ENCODE peak calls at places on chromosome 11, in five cellular contexts. A is IMR-90, S is astrocyte, E is heart left ventricle, H is cardiac fibroblast. U is an unnamed sample.
A peak's percentile ranks its signal among the peaks of the same experiment; 100 is the strongest.

GRCh38 chr11:15819679-15820286 is 536.6 kb downstream of the SOX6 start:
- DNase-seq in H (peak; percentile 63), A (peak; percentile 19), E (peak; percentile 76), S (no peak), U (peak; percentile 73)

GRCh38 chr11:17161515-17161914 is 46.3 kb downstream of the PIK3C2A start:
- DNase-seq in S (no peak), H (no peak), E (no peak), A (no peak), U (no peak)

GRCh38 chr11:130904380-130904779 is 11.9 kb downstream of the SNX19 start:
- DNase-seq in H (peak; percentile 40), E (no peak), S (no peak), A (no peak), U (no peak)

GRCh38 chr11:75073459-75074190 is 23.1 kb downstream of the OR2AT4 start:
- DNase-seq in S (no peak), E (no peak), H (no peak), A (no peak), U (no peak)

GRCh38 chr11:1668911-1669473 is 28.0 kb upstream of the KRTAP5-6 start:
- DNase-seq in H (no peak), E (no peak), A (no peak), S (no peak), U (no peak)

GRCh38 chr11:46389450-46390330 is 1.9 kb downstream of the CHRM4 start:
- DNase-seq in E (peak; percentile 58), H (peak; percentile 69), A (peak; percentile 46), S (no peak), U (no peak)

GRCh38 chr11:28963189-28963588 is 855.0 kb downstream of the METTL15 start:
- DNase-seq in H (peak; percentile 89), E (no peak), A (peak; percentile 83), S (peak; percentile 37), U (no peak)

GRCh38 chr11:36339899-36340298 is 43.8 kb downstream of the PRR5L start:
- DNase-seq in H (no peak), S (no peak), E (no peak), A (no peak), U (no peak)

GRCh38 chr11:60905551-60906113 is 753 bp downstream of the PRPF19 start:
- DNase-seq in S (peak; percentile 69), H (peak; percentile 45), A (peak; percentile 78), E (no peak), U (no peak)

GRCh38 chr11:130918081-130918480 is 1.8 kb upstream of the SNX19 start:
- DNase-seq in E (no peak), S (no peak), H (no peak), A (no peak), U (no peak)

GRCh38 chr11:104898685-104899013 is 389 bp upstream of the CASP12 start:
- DNase-seq in H (peak; percentile 22), S (no peak), A (no peak), E (no peak), U (no peak)

GRCh38 chr11:100297516-100297915 is 389.6 kb upstream of the ARHGAP42 start:
- DNase-seq in S (peak; percentile 3), E (no peak), H (no peak), A (no peak), U (no peak)

GRCh38 chr11:68659158-68659921 is 25.0 kb upstream of the GAL start:
- DNase-seq in A (peak; percentile 97), E (peak; percentile 67), H (peak; percentile 98), S (peak; percentile 94), U (peak; percentile 76)

GRCh38 chr11:61769169-61769920 is 16.9 kb downstream of the MYRF start:
- DNase-seq in H (no peak), S (peak; percentile 35), E (no peak), A (peak; percentile 48), U (no peak)

GRCh38 chr11:102614485-102614884 is 10.6 kb downstream of the MMP20 start:
- DNase-seq in S (no peak), H (no peak), E (no peak), A (no peak), U (no peak)

GRCh38 chr11:8913961-8914660 is 3.1 kb downstream of the AKIP1 start:
- DNase-seq in E (peak; percentile 22), S (peak; percentile 47), H (peak; percentile 53), A (peak; percentile 39), U (no peak)

GRCh38 chr11:15748673-15749190 is 607.6 kb downstream of the SOX6 start:
- DNase-seq in E (no peak), H (no peak), S (no peak), A (no peak), U (no peak)

GRCh38 chr11:70473873-70474690 is 75.8 kb downstream of the CTTN start:
- DNase-seq in S (no peak), H (no peak), E (no peak), A (no peak), U (no peak)

GRCh38 chr11:87722756-87723599 is 452.3 kb downstream of the RAB38 start:
- DNase-seq in H (peak; percentile 36), S (no peak), A (peak; percentile 2), E (no peak), U (no peak)

GRCh38 chr11:25298450-25298849 is 801.6 kb downstream of the LUZP2 start:
- DNase-seq in E (no peak), H (no peak), S (no peak), A (no peak), U (no peak)

GRCh38 chr11:32931605-32932004 is 39.0 kb downstream of the QSER1 start:
- DNase-seq in S (peak; percentile 1), E (no peak), H (no peak), A (peak; percentile 3), U (no peak)

GRCh38 chr11:32366671-32367070 is 68.7 kb downstream of the WT1 start:
- DNase-seq in A (no peak), H (peak; percentile 62), S (peak; percentile 69), E (no peak), U (no peak)

GRCh38 chr11:121004196-121004840 is 19.6 kb upstream of the TBCEL start:
- DNase-seq in S (no peak), E (no peak), A (no peak), H (no peak), U (no peak)

GRCh38 chr11:112666253-112666652 is 295.0 kb upstream of the NCAM1 start:
- DNase-seq in A (no peak), S (no peak), H (no peak), E (no peak), U (no peak)

GRCh38 chr11:98365185-98365584 is 655.6 kb upstream of the CNTN5 start:
- DNase-seq in E (no peak), H (peak; percentile 8), A (no peak), S (no peak), U (no peak)

GRCh38 chr11:57901278-57901677 is 122.4 kb upstream of the OR9Q1 start:
- DNase-seq in E (no peak), H (no peak), S (no peak), A (no peak), U (no peak)

DNA sequence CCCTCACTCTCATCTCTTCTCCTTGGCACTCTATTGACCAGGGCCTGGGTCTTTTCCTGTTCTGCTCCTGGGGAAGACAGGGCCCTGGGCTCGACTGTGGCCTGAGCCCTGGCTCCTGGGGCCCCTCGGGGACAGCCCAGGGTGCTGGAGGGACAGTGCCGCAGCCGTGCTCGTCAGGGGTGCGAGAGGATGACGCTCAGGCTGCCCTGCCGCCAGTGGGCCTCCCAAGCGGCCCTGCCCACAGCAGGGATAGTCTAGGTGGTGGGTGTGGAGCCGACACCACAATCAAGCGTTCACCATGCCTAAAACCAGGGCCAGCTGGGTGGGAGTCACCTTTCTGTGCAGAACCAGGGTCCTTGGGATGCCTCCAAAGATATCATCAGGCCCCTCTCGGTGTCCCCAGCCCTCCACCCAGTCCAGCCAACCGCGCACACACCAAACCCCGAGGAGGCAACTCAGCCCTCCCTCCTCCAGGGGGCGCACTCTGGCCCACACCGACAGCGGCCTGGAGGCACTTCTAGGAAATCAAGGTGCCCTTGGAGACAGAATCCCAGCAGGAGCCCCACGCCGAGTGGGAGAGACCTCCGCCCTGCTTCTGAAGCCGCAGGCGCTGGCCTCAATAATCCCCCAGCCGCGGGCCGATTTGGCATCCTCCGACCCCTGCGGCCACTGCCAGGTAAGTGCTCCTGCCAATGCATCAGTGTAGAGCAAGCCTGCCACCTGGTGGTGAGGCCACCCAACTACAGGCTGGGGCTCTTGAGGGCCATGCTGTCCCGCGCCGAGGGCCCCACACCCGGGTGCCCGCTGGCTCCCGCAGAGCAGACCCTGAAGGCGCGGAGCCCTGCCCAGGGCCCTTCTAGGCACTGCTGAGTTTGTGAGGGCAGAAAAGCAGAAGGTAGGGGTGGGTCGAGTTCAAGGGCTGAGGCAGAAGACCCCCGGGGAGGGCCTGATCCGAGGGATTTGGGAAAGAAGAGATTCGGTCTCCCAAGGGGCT is 496.4 kb downstream of the BUD13 start:
- DNase-seq in A (peak; percentile 30), S (peak; percentile 25), H (peak; percentile 35), E (peak; percentile 66), U (peak; percentile 75)
- H3K4me3 ChIP-seq in A (no peak overlapping the region), S (peak overlapping the region; percentile 28), H (no peak overlapping the region), E (peak overlapping the region; percentile 35), U (no peak overlapping the region)

DNA sequence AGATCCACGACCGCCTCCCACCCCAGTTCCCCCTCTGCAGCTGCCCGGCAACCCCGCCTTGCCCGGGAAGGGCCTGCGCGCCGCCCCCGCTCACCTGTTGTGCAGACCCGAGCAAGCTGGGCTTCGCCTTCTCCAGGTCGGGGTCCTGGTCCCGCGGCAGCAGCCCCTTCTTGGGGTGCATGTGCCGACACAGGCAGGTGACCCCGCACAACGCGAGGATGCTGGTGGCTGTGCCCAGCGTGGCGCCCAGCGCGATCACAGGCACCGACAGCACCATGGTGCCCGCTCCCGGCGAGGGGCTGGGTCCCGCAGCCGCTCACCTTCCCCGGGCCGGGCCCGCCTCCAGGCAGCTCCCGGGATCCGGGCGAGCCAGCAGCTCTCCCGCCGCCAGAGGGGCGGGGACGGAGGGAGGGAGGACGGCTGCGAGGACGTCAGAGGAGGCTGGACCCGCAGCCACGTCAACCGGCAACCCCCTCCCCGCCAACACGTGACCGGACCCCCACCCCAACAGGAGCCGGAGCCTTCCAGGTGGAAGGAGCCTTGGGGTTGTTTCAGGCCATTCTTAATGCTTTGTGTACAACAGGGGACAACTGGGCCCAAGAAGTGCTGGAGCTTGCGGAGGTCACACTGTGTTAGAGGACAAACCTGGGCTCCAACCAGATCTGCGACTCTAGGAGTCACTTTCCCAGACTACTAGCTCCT is at the start of gene SYT13:
- DNase-seq in A (no peak), S (no peak), E (no peak), H (no peak), U (peak; percentile 23)
- H3K4me3 ChIP-seq in A (no peak within 1 kb of the TSS), S (no peak within 1 kb of the TSS), E (peak within 1 kb of the TSS; percentile 25), H (peak within 1 kb of the TSS; percentile 48), U (peak within 1 kb of the TSS; percentile 41)

GRCh38 chr11:50078001-50078400 is 45.3 kb downstream of the OR4C45 start:
- DNase-seq in E (no peak), H (no peak), S (no peak), A (no peak), U (no peak)

GRCh38 chr11:50077526-50077925 is 44.9 kb downstream of the OR4C45 start:
- DNase-seq in A (no peak), H (no peak), E (no peak), S (no peak), U (no peak)

GRCh38 chr11:50075856-50076255 is 43.2 kb downstream of the OR4C45 start:
- DNase-seq in E (no peak), A (no peak), H (no peak), S (no peak), U (no peak)

GRCh38 chr11:50080256-50080655 is 47.6 kb downstream of the OR4C45 start:
- DNase-seq in A (no peak), E (no peak), H (peak; percentile 35), S (no peak), U (no peak)
- H3K4me3 ChIP-seq in A (no peak overlapping the region), E (no peak overlapping the region), H (no peak overlapping the region), S (no peak overlapping the region), U (no peak overlapping the region)

DNA sequence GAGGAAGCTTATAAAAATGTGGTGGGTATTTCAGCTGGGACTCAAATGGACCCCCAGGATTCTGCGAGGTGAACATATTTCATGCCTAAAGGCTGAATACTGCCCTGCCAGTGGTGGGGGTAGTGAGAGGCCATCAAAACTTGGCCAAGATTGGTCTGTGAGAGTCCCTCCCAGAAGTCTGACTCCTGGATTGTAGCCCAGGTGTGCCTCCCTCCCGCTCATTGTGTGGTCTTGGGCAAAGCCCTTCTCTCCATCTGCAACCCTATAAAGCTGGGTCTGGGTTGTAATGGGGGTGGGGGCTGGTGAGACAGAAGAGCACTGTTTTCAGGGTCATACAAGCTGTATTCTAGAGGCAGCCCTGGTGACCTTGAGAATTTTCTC is 888 bp downstream of the HTATIP2 start:
- DNase-seq in E (no peak), S (no peak), H (no peak), A (no peak), U (no peak)
- H3K4me3 ChIP-seq in E (peak overlapping the region; percentile 86), S (peak overlapping the region; percentile 60), H (peak overlapping the region; percentile 63), A (peak overlapping the region; percentile 59), U (peak overlapping the region; percentile 97)